ENCODE peak calls at places on chromosomes 2 and 18, in nine cellular contexts. One of them, this sample, is unnamed.

GRCh38 chr2:109623923-109624322 is 9.8 kb downstream of the SOWAHC start:
- DNase-seq in mucosa of descending colon: no peak
- DNase-seq in sigmoid colon: no peak
- DNase-seq in tibial artery: no peak
- DNase-seq in A549: no peak
- DNase-seq in fibroblast of mammary gland: no peak
- DNase-seq in thyroid gland: no peak
- DNase-seq in PC-9: no peak
- DNase-seq in brain microvascular endothelial cell: no peak
- DNase-seq in this sample: no peak

GRCh38 chr2:72883356-72883962 is 3.7 kb upstream of the SPR start:
- DNase-seq in mucosa of descending colon: no peak
- DNase-seq in sigmoid colon: no peak
- DNase-seq in tibial artery: no peak
- DNase-seq in A549: peak
- DNase-seq in fibroblast of mammary gland: peak
- DNase-seq in thyroid gland: peak
- DNase-seq in PC-9: no peak
- DNase-seq in brain microvascular endothelial cell: peak
- DNase-seq in this sample: peak

GRCh38 chr2:47336259-47337238 is 66.4 kb upstream of the MSH2 start:
- DNase-seq in mucosa of descending colon: no peak
- DNase-seq in sigmoid colon: no peak
- DNase-seq in tibial artery: no peak
- DNase-seq in A549: no peak
- DNase-seq in fibroblast of mammary gland: no peak
- DNase-seq in thyroid gland: peak
- DNase-seq in PC-9: no peak
- DNase-seq in brain microvascular endothelial cell: peak
- DNase-seq in this sample: no peak

GRCh38 chr2:20642026-20642971 is 8.6 kb downstream of the HS1BP3 start:
- DNase-seq in mucosa of descending colon: peak
- DNase-seq in sigmoid colon: peak
- DNase-seq in tibial artery: peak
- DNase-seq in A549: peak
- DNase-seq in fibroblast of mammary gland: peak
- DNase-seq in thyroid gland: peak
- DNase-seq in PC-9: peak
- DNase-seq in brain microvascular endothelial cell: peak
- DNase-seq in this sample: peak

GRCh38 chr18:46858290-46858689 is 59.0 kb downstream of the PIAS2 start:
- DNase-seq in mucosa of descending colon: no peak
- DNase-seq in sigmoid colon: no peak
- DNase-seq in tibial artery: no peak
- DNase-seq in A549: no peak
- DNase-seq in fibroblast of mammary gland: no peak
- DNase-seq in thyroid gland: no peak
- DNase-seq in PC-9: no peak
- DNase-seq in brain microvascular endothelial cell: no peak
- DNase-seq in this sample: no peak

GRCh38 chr2:149050188-149050587 is 11.7 kb downstream of the LYPD6B start:
- DNase-seq in mucosa of descending colon: no peak
- DNase-seq in sigmoid colon: no peak
- DNase-seq in tibial artery: no peak
- DNase-seq in A549: no peak
- DNase-seq in fibroblast of mammary gland: peak
- DNase-seq in thyroid gland: no peak
- DNase-seq in PC-9: no peak
- DNase-seq in brain microvascular endothelial cell: no peak
- DNase-seq in this sample: no peak

GRCh38 chr2:2572393-2573204 is 241.5 kb upstream of the MYT1L start:
- DNase-seq in mucosa of descending colon: no peak
- DNase-seq in sigmoid colon: no peak
- DNase-seq in tibial artery: no peak
- DNase-seq in A549: no peak
- DNase-seq in fibroblast of mammary gland: no peak
- DNase-seq in thyroid gland: no peak
- DNase-seq in PC-9: no peak
- DNase-seq in brain microvascular endothelial cell: no peak
- DNase-seq in this sample: no peak

GRCh38 chr2:201643216-201643651 is at the start of gene TMEM237:
- DNase-seq in mucosa of descending colon: peak
- DNase-seq in sigmoid colon: no peak
- DNase-seq in tibial artery: peak
- DNase-seq in A549: peak
- DNase-seq in fibroblast of mammary gland: no peak
- DNase-seq in thyroid gland: peak
- DNase-seq in PC-9: peak
- DNase-seq in brain microvascular endothelial cell: no peak
- DNase-seq in this sample: peak

GRCh38 chr2:55885129-55885943 is 38.2 kb downstream of the EFEMP1 start:
- DNase-seq in mucosa of descending colon: no peak
- DNase-seq in sigmoid colon: no peak
- DNase-seq in tibial artery: no peak
- DNase-seq in A549: peak
- DNase-seq in fibroblast of mammary gland: peak
- DNase-seq in thyroid gland: no peak
- DNase-seq in PC-9: peak
- DNase-seq in brain microvascular endothelial cell: peak
- DNase-seq in this sample: peak

GRCh38 chr2:117085719-117086118 is 728.8 kb upstream of the DDX18 start:
- DNase-seq in mucosa of descending colon: no peak
- DNase-seq in sigmoid colon: no peak
- DNase-seq in tibial artery: no peak
- DNase-seq in A549: no peak
- DNase-seq in fibroblast of mammary gland: no peak
- DNase-seq in thyroid gland: no peak
- DNase-seq in PC-9: no peak
- DNase-seq in brain microvascular endothelial cell: no peak
- DNase-seq in this sample: no peak

DNA sequence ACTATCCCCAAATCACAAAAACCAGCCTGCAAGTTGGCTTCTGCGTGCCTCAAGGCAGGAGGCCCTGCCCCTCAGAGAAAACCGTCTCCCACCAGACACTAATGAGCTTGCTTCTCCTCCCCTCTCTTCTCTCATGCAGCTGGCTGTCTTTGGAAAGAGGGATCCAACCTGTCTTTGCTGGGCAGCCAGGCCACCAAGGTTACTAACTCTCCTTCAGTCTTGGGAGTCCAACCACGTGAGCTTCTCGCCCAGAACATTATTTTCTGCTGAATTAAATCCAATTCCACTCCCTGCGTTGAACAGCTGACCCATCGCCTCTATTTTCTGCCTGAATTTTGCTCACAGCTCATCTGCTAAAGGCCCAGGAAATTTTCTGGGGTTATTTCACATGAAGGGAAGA is 291.3 kb upstream of the NCKAP5 start:
- DNase-seq in mucosa of descending colon: no peak
- DNase-seq in sigmoid colon: no peak
- DNase-seq in tibial artery: no peak
- DNase-seq in A549: no peak
- DNase-seq in fibroblast of mammary gland: no peak
- DNase-seq in thyroid gland: no peak
- DNase-seq in PC-9: no peak
- DNase-seq in brain microvascular endothelial cell: no peak
- DNase-seq in this sample: no peak
- TF ChIP-seq CTCF in mucosa of descending colon: no peak
- TF ChIP-seq CTCF in sigmoid colon: no peak
- TF ChIP-seq CTCF in tibial artery: no peak
- TF ChIP-seq CTCF in A549: no peak
- TF ChIP-seq CTCF in fibroblast of mammary gland: no peak
- TF ChIP-seq CTCF in thyroid gland: no peak
- TF ChIP-seq CTCF in PC-9: no peak
- TF ChIP-seq CTCF in brain microvascular endothelial cell: no peak
- TF ChIP-seq CTCF in this sample: no peak

GRCh38 chr2:73987109-73987947 is 2.6 kb downstream of the TET3 start:
- DNase-seq in mucosa of descending colon: peak
- DNase-seq in sigmoid colon: no peak
- DNase-seq in tibial artery: no peak
- DNase-seq in A549: no peak
- DNase-seq in fibroblast of mammary gland: no peak
- DNase-seq in thyroid gland: peak
- DNase-seq in PC-9: no peak
- DNase-seq in brain microvascular endothelial cell: no peak
- DNase-seq in this sample: peak
- H3K4me3 ChIP-seq in mucosa of descending colon: no peak
- H3K4me3 ChIP-seq in sigmoid colon: no peak
- H3K4me3 ChIP-seq in tibial artery: peak
- H3K4me3 ChIP-seq in A549: no peak
- H3K4me3 ChIP-seq in fibroblast of mammary gland: no peak
- H3K4me3 ChIP-seq in thyroid gland: no peak
- H3K4me3 ChIP-seq in PC-9: peak
- H3K4me3 ChIP-seq in brain microvascular endothelial cell: no peak
- H3K4me3 ChIP-seq in this sample: peak

DNA sequence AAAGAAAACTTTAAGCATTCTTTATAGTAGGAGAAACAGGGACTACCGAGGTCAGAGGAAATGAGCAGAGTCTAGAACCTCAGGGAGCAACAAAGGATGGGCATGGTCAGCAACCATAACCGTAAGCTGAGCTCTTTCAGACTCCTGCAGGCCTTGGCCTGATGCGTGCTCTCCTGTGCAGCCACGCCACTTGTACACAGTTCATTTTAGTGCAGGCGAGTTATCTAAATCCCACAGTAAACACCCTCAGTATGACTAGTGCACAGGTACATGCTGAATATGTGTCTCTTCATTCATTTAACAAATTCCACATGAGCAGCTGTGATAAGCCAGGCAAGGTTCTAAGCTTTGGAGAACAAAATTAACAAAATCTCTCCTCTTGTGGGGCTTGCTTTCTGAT is 401.2 kb upstream of the RAB12 start:
- DNase-seq in mucosa of descending colon: no peak
- DNase-seq in sigmoid colon: no peak
- DNase-seq in tibial artery: no peak
- DNase-seq in A549: no peak
- DNase-seq in fibroblast of mammary gland: no peak
- DNase-seq in thyroid gland: no peak
- DNase-seq in PC-9: no peak
- DNase-seq in brain microvascular endothelial cell: no peak
- DNase-seq in this sample: no peak
- TF ChIP-seq CTCF in mucosa of descending colon: no peak
- TF ChIP-seq CTCF in sigmoid colon: no peak
- TF ChIP-seq CTCF in tibial artery: no peak
- TF ChIP-seq CTCF in A549: no peak
- TF ChIP-seq CTCF in fibroblast of mammary gland: no peak
- TF ChIP-seq CTCF in thyroid gland: no peak
- TF ChIP-seq CTCF in PC-9: no peak
- TF ChIP-seq CTCF in brain microvascular endothelial cell: no peak
- TF ChIP-seq CTCF in this sample: no peak

DNA sequence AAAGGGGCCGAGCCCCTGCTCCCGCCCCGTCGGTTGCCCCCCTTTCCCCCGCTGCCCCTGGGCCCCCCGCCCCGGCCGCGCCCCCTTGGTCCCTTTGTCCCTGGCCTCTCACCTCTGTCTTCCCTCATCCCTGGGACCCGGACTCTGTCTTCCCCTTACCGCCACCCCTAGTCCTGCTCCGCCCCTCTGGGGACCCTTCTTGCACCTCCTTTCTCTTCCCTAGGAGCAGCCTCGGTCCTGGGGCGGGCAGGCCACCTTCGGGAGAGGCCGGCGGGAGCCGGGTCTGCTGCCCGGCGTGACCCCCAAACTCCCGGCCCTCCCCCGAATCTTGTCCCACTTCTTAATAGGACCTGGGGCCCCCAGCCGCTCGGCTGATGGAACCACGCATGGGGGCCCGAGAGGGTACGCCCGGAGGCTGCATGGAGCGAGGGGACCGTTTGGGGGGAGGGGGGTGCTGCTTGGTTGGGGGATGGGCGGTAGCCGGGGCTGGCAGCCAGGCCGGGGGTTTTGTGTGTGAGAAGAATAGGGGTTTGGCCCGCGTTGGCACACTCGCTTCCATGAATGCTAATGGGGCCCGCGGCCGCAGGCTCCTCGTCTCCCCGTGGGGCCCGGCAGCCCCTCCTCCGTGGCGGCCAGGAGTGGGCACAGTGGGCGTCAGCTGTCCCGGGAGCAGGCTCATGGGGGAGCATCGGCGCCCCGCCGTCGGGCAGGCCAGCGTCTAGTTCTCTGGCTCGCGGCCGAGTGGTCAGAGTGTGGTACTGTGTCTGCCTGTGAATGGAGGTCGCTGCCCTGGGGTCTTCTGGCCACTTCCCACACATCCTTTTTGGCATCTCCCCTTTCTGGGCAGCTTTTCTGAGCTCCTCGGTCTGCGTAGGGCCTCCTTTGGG is 951 bp downstream of the GAREM2 start:
- DNase-seq in mucosa of descending colon: no peak
- DNase-seq in sigmoid colon: peak
- DNase-seq in tibial artery: no peak
- DNase-seq in A549: no peak
- DNase-seq in fibroblast of mammary gland: no peak
- DNase-seq in thyroid gland: no peak
- DNase-seq in PC-9: no peak
- DNase-seq in brain microvascular endothelial cell: no peak
- DNase-seq in this sample: no peak
- H3K4me3 ChIP-seq in mucosa of descending colon: no peak
- H3K4me3 ChIP-seq in sigmoid colon: no peak
- H3K4me3 ChIP-seq in tibial artery: peak
- H3K4me3 ChIP-seq in A549: peak
- H3K4me3 ChIP-seq in fibroblast of mammary gland: no peak
- H3K4me3 ChIP-seq in thyroid gland: no peak
- H3K4me3 ChIP-seq in PC-9: peak
- H3K4me3 ChIP-seq in brain microvascular endothelial cell: no peak
- H3K4me3 ChIP-seq in this sample: no peak

GRCh38 chr2:187497858-187498463 is 49.9 kb upstream of the CALCRL start:
- DNase-seq in mucosa of descending colon: no peak
- DNase-seq in sigmoid colon: no peak
- DNase-seq in tibial artery: no peak
- DNase-seq in A549: no peak
- DNase-seq in fibroblast of mammary gland: peak
- DNase-seq in thyroid gland: no peak
- DNase-seq in PC-9: no peak
- DNase-seq in brain microvascular endothelial cell: no peak
- DNase-seq in this sample: peak
- TF ChIP-seq CTCF in mucosa of descending colon: no peak
- TF ChIP-seq CTCF in sigmoid colon: peak
- TF ChIP-seq CTCF in tibial artery: peak
- TF ChIP-seq CTCF in A549: peak
- TF ChIP-seq CTCF in fibroblast of mammary gland: peak
- TF ChIP-seq CTCF in thyroid gland: peak
- TF ChIP-seq CTCF in PC-9: peak
- TF ChIP-seq CTCF in brain microvascular endothelial cell: peak
- TF ChIP-seq CTCF in this sample: peak

GRCh38 chr2:40466332-40466731 is 14.4 kb upstream of the SLC8A1 start:
- DNase-seq in mucosa of descending colon: no peak
- DNase-seq in sigmoid colon: no peak
- DNase-seq in tibial artery: no peak
- DNase-seq in A549: no peak
- DNase-seq in fibroblast of mammary gland: no peak
- DNase-seq in thyroid gland: no peak
- DNase-seq in PC-9: no peak
- DNase-seq in brain microvascular endothelial cell: no peak
- DNase-seq in this sample: no peak
- H3K4me3 ChIP-seq in mucosa of descending colon: no peak
- H3K4me3 ChIP-seq in sigmoid colon: no peak
- H3K4me3 ChIP-seq in tibial artery: no peak
- H3K4me3 ChIP-seq in A549: no peak
- H3K4me3 ChIP-seq in fibroblast of mammary gland: no peak
- H3K4me3 ChIP-seq in thyroid gland: no peak
- H3K4me3 ChIP-seq in PC-9: no peak
- H3K4me3 ChIP-seq in brain microvascular endothelial cell: no peak
- H3K4me3 ChIP-seq in this sample: no peak

GRCh38 chr2:101987832-101988231 is 3.9 kb upstream of the IL1R2 start:
- DNase-seq in mucosa of descending colon: no peak
- DNase-seq in sigmoid colon: no peak
- DNase-seq in tibial artery: no peak
- DNase-seq in A549: no peak
- DNase-seq in fibroblast of mammary gland: no peak
- DNase-seq in thyroid gland: no peak
- DNase-seq in PC-9: no peak
- DNase-seq in brain microvascular endothelial cell: no peak
- DNase-seq in this sample: no peak
- TF ChIP-seq CTCF in mucosa of descending colon: no peak
- TF ChIP-seq CTCF in sigmoid colon: no peak
- TF ChIP-seq CTCF in tibial artery: no peak
- TF ChIP-seq CTCF in A549: no peak
- TF ChIP-seq CTCF in fibroblast of mammary gland: no peak
- TF ChIP-seq CTCF in thyroid gland: no peak
- TF ChIP-seq CTCF in PC-9: no peak
- TF ChIP-seq CTCF in brain microvascular endothelial cell: no peak
- TF ChIP-seq CTCF in this sample: no peak

This sample was measured in epithelial cell of esophagus.